ENCODE peak calls at places on chromosomes 4 and X, in nine cellular contexts. Z is H9, P is progenitor cell of endocrine pancreas, S is HFF-Myc, W is astrocyte of the spinal cord, J is cardiac muscle cell, G is neural progenitor cell, B is tibial nerve, V is cardiac fibroblast. L is an unnamed sample.

GRCh38 chr4:188934320-188934975 is 795.2 kb downstream of the TRIML1 start:
- DNase-seq in Z (no peak), P (no peak), S (no peak), W (peak), J (peak), G (no peak), B (no peak), V (peak), L (no peak)

GRCh38 chrX:136768469-136769084 is 12.2 kb downstream of the ARHGEF6 start:
- DNase-seq in Z (peak), P (no peak), S (peak), W (peak), J (peak), G (no peak), B (no peak), V (peak), L (no peak)

GRCh38 chrX:37315511-37316248 is 33.5 kb upstream of the PRRG1 start:
- DNase-seq in Z (no peak), P (no peak), S (no peak), W (no peak), J (no peak), G (no peak), B (no peak), V (no peak), L (no peak)

GRCh38 chr4:102439835-102440234 is 61.3 kb upstream of the NFKB1 start:
- DNase-seq in Z (no peak), P (no peak), S (peak), W (peak), J (peak), G (no peak), B (no peak), V (peak), L (no peak)

GRCh38 chrX:72258174-72258573 is 18.9 kb downstream of the RPS4X start:
- DNase-seq in Z (no peak), P (no peak), S (peak), W (peak), J (peak), G (no peak), B (no peak), V (peak), L (no peak)

GRCh38 chr4:85166318-85166717 is 199.8 kb upstream of the WDFY3 start:
- DNase-seq in Z (no peak), P (peak), S (no peak), W (no peak), J (no peak), G (no peak), B (no peak), V (no peak), L (peak)

GRCh38 chrX:85115252-85115651 is 111.6 kb downstream of the APOOL start:
- DNase-seq in Z (no peak), P (no peak), S (no peak), W (no peak), J (no peak), G (no peak), B (no peak), V (no peak), L (no peak)

GRCh38 chr4:36610628-36611027 is 329.2 kb downstream of the DTHD1 start:
- DNase-seq in Z (no peak), P (no peak), S (no peak), W (no peak), J (no peak), G (no peak), B (no peak), V (no peak), L (no peak)

GRCh38 chr4:11585506-11585905 is 156.8 kb upstream of the HS3ST1 start:
- DNase-seq in Z (no peak), P (no peak), S (no peak), W (no peak), J (peak), G (no peak), B (no peak), V (peak), L (no peak)

GRCh38 chrX:1463581-1464281 is 11.0 kb upstream of the ASMTL start:
- DNase-seq in Z (peak), P (no peak), S (no peak), W (no peak), J (no peak), G (no peak), B (no peak), V (no peak), L (no peak)

GRCh38 chrX:136035663-136036062 is 50.4 kb downstream of the SLC9A6 start:
- DNase-seq in Z (no peak), P (no peak), S (no peak), W (no peak), J (no peak), G (no peak), B (no peak), V (no peak), L (no peak)

GRCh38 chrX:117291760-117292159 is 824.9 kb downstream of the KLHL13 start:
- DNase-seq in Z (no peak), P (no peak), S (no peak), W (no peak), J (no peak), G (no peak), B (no peak), V (no peak), L (no peak)

GRCh38 chrX:30791296-30792278 is 97.5 kb downstream of the TAB3 start:
- DNase-seq in Z (no peak), P (no peak), S (no peak), W (no peak), J (no peak), G (no peak), B (no peak), V (no peak), L (no peak)

GRCh38 chr4:39464886-39465501 is 6.1 kb downstream of the LIAS start:
- DNase-seq in Z (no peak), P (no peak), S (peak), W (peak), J (peak), G (no peak), B (no peak), V (peak), L (no peak)

GRCh38 chr4:7647211-7647931 is 212.6 kb upstream of the PSAPL1 start:
- DNase-seq in Z (no peak), P (no peak), S (no peak), W (no peak), J (no peak), G (no peak), B (no peak), V (no peak), L (no peak)

DNA sequence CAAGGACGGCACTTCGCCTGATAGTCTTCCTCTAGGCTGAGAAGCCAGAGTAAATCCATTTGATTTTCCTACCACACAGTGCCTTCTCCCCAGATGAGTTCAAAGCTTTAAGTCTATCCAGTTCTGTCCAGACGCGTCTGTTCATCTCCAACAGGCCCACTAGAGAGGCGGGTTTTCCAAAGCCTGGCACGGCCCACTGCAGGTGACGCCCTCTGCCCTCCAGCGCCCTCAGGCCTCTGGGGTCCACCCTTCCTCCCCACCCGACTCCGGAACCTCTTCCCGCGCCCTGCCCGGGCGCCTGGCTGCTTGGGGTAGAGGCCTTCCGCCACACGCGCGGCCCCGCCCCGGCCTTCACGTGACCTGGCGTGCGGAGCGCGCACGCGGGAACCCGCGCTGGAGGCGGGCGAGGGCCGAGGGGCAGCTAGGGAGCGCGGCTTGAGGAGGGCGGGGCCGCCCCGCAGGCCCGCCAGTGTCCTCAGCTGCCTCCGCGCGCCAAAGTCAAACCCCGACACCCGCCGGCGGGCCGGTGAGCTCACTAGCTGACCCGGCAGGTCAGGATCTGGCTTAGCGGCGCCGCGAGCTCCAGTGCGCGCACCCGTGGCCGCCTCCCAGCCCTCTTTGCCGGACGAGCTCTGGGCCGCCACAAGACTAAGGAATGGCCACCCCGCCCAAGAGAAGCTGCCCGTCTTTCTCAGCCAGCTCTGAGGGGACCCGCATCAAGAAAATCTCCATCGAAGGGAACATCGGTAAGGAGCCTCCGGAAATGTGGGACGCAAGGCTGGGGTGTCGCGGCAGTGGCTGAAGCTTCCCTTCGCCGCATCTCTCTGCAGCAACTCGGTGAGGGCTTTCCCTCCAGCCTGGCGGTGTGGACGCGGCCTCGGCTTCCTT is at the start of gene DCK:
- DNase-seq in Z (peak), P (peak), S (peak), W (peak), J (peak), G (peak), B (peak), V (peak), L (peak)
- TF ChIP-seq CTCF in Z (no peak), P (no peak), S (no peak), W (no peak), J (no peak), G (no peak), B (no peak), V (no peak), L (no peak)

GRCh38 chrX:45850775-45851433 is 650.2 kb upstream of the DIPK2B start:
- DNase-seq in Z (peak), P (peak), S (no peak), W (peak), J (peak), G (peak), B (no peak), V (peak), L (peak)

GRCh38 chrX:45847966-45848365 is 647.3 kb upstream of the DIPK2B start:
- DNase-seq in Z (no peak), P (no peak), S (no peak), W (no peak), J (no peak), G (no peak), B (no peak), V (no peak), L (no peak)

GRCh38 chrX:45851434-45851991 is 650.8 kb upstream of the DIPK2B start:
- DNase-seq in Z (peak), P (peak), S (no peak), W (no peak), J (no peak), G (peak), B (no peak), V (no peak), L (peak)

GRCh38 chrX:45850197-45850774 is 649.6 kb upstream of the DIPK2B start:
- DNase-seq in Z (peak), P (no peak), S (no peak), W (peak), J (no peak), G (peak), B (no peak), V (no peak), L (peak)

DNA sequence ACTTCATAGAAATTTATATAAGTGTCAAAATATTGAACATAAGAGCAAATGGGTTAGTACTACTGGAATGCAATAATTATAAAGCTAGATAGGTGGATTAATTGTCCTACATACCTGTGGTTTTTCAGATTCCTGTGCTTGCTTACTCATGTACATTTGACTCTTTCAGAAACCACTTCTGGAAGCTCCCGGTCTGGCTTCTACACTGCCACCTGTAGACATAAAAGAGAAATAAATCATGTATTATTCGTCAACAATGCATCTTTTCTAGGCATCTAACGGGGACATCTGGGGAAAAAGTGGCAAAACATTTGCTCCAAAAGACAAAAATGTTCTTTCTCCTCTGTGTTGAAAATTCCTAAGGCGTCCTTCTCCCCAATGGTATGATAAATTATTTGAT is 648.6 kb upstream of the DIPK2B start:
- DNase-seq in Z (no peak), P (no peak), S (peak), W (peak), J (peak), G (peak), B (no peak), V (peak), L (no peak)
- TF ChIP-seq CTCF in Z (peak), P (peak), S (peak), W (peak), J (peak), G (peak), B (peak), V (peak), L (no peak)

DNA sequence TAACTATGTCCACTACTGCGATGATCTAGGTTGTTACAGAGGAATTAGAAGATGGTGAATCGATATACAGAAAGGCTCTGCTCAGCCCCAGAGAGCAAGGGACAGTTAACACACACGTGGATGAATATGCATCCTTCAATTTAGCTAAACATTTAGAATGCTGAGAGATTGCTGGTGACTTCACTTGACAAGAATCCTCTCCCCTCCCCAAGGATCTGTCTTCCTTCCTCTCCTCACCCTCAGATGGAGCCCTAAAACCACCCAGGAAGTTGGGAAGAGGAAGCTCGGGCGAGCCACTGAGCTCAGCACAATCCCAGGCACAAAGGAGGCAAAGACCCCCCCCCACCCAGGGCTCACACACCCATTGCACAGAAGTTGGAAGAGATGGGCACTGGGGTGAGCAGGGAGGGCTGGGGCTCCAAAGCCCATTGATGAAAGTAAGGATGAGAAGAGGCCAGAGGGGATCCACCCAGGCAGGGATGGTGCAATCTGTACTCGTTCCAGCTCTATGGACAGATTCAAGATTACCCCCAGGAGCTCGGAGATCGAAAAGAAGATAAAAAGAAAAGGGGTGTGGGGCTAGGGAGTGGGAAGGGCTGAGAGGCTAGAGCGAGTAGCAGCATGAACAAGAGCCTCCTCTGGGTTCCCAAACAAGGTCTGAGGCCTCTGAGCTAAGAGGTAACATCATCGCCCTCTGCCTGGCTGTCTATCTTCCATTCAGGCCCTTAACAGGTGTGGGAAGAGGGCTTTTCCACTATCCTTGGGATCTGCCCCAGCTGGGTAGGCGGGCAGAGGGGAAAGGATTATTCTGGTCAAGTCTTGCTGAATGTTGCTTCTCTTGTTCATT is 1.3 kb downstream of the TFE3 start:
- DNase-seq in Z (no peak), P (no peak), S (no peak), W (peak), J (peak), G (no peak), B (no peak), V (peak), L (no peak)
- TF ChIP-seq CTCF in Z (no peak), P (no peak), S (no peak), W (no peak), J (no peak), G (no peak), B (no peak), V (no peak), L (no peak)

DNA sequence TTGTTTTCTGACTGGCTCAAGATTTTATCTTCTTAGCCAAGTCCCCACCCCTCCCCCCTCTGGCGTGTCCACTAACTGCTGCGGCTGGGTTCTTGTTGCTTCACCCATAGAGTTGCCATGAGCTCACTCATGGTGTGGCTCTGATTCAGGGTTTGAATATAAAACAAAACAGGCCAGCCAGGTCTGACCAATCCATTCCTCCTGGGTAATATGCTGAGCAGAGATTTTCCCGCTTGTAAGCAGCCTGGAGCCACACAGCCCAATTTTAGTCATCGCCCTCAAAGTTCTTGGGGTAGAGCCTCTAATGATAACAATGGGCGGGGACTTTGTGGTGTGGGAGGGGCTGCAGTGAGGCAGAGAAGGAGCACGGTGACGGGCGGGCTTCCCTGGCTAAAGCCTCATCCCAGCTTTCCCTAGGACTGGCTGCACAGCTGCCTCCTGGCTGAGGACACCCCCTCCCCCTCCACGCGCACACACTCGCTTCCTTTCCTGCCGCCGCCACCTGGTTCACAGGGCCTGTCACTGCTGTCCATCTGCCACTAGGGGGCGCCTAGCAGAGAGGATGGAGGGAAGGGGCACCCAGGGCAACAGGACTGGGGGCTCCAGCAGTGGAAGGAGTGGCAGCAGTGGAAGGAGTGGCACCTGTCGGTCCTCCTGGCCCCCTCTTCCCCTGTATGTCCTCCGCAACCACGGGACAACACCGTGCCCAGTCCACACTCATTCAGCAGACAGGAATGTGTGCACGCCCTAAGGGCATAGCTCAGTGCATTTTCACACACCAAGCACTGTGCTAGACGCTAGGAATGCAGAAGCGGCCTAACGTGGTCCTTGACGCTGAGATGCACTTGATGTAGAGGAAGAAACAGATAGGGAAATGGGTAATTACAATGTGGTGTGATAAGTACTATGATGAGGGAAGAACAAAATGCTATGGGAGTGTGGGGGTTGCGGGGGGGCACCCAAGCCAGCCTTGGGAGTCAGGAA is 26.8 kb downstream of the PRPS1 start:
- DNase-seq in Z (peak), P (peak), S (peak), W (peak), J (peak), G (peak), B (no peak), V (peak), L (peak)
- TF ChIP-seq CTCF in Z (peak), P (peak), S (peak), W (peak), J (peak), G (peak), B (peak), V (peak), L (peak)

GRCh38 chr4:186946682-186947294 is 223.1 kb upstream of the FAT1 start:
- DNase-seq in Z (peak), P (peak), S (no peak), W (peak), J (peak), G (peak), B (no peak), V (no peak), L (peak)
- TF ChIP-seq CTCF in Z (peak), P (peak), S (peak), W (peak), J (peak), G (peak), B (no peak), V (no peak), L (peak)

GRCh38 chrX:139196890-139197289 is 333.6 kb upstream of the F9 start:
- DNase-seq in Z (no peak), P (no peak), S (no peak), W (no peak), J (no peak), G (no peak), B (no peak), V (no peak), L (no peak)
- TF ChIP-seq CTCF in Z (peak), P (no peak), S (no peak), W (no peak), J (no peak), G (no peak), B (no peak), V (no peak), L (no peak)

DNA sequence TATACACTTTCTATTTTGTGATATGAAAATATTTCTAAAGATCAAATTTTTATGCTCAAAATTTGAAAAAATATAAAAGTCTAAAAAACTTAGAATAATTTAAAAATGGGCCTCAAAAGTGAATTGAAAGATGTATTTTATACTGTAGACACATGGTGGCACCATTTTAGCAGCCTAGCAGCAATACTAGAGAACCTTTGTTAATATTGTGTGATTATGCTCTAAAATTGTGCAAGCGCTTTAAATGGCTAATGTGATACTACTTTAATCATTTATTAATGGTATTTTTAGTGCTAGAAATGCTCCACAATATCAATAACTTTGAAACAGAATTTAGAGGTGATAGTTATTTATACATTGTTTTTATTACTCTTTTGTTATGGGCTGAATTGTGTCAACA is 3.7 kb upstream of the GUF1 start:
- DNase-seq in Z (no peak), P (no peak), S (no peak), W (no peak), J (peak), G (no peak), B (no peak), V (no peak), L (no peak)
- TF ChIP-seq CTCF in Z (no peak), P (no peak), S (no peak), W (no peak), J (no peak), G (no peak), B (no peak), V (no peak), L (no peak)

GRCh38 chr4:121876070-121876469 is 5.8 kb upstream of the BBS7 start:
- DNase-seq in Z (no peak), P (no peak), S (no peak), W (no peak), J (no peak), G (no peak), B (no peak), V (no peak), L (no peak)
- TF ChIP-seq CTCF in Z (no peak), P (no peak), S (no peak), W (no peak), J (no peak), G (no peak), B (no peak), V (no peak), L (no peak)

DNA sequence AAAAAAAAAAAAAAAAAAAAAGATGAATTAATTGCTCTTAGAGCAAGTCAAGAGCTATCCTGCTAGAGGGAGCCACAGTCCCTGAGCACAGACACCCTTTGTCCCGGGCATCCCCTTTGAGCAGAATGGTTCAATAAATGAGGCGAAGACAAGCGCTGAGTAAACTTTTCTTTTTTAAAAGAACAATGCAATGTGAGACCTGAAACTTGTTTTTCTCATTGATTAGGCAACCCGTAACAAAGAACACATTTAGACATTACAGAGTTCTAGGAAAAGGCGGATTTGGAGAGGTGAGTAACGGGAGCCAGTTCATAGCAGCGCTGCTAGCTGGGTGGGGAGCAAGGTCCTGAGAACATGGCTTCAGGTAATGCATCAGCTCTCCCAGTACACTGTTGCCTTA is 46.1 kb downstream of the GRK4 start:
- DNase-seq in Z (peak), P (peak), S (no peak), W (peak), J (peak), G (peak), B (no peak), V (peak), L (no peak)
- TF ChIP-seq CTCF in Z (peak), P (peak), S (peak), W (peak), J (no peak), G (peak), B (no peak), V (peak), L (no peak)

L was measured in nephron progenitor cell.